ENCODE peak calls at places on chromosomes 1 and 21, in six cellular contexts. P, X, D, W, N and K are unnamed samples.

GRCh38 chr1:35505911-35506798 is 51.0 kb downstream of the KIAA0319L start:
- DNase-seq in P (peak), N (no peak), D (no peak), W (peak), X (no peak), K (peak)

GRCh38 chr21:36509966-36510742 is 30.2 kb upstream of the CLDN14 start:
- DNase-seq in D (no peak), W (no peak), N (no peak), P (no peak), X (no peak), K (no peak)

GRCh38 chr1:219385786-219386427 is 212.2 kb downstream of the LYPLAL1 start:
- DNase-seq in W (peak), X (peak), D (peak), N (peak), P (peak), K (peak)

GRCh38 chr1:50989694-50990093 is 19.6 kb downstream of the CDKN2C start:
- DNase-seq in X (no peak), N (no peak), W (no peak), D (no peak), P (peak), K (no peak)

GRCh38 chr1:147236959-147237791 is 5.3 kb upstream of the CHD1L start:
- DNase-seq in X (no peak), N (peak), W (no peak), P (no peak), D (peak), K (no peak)

GRCh38 chr1:14095001-14095400 is 395.0 kb downstream of the PRDM2 start:
- DNase-seq in X (peak), N (no peak), D (peak), P (no peak), W (peak), K (no peak)

GRCh38 chr1:2352341-2353214 is 38.8 kb downstream of the MORN1 start:
- DNase-seq in X (no peak), W (no peak), D (no peak), P (no peak), N (peak), K (no peak)

GRCh38 chr1:201221201-201221846 is 30.7 kb downstream of the IGFN1 start:
- DNase-seq in W (no peak), X (no peak), P (no peak), N (no peak), D (no peak), K (no peak)

GRCh38 chr1:203275656-203276272 is 29.6 kb upstream of the BTG2 start:
- DNase-seq in N (no peak), W (no peak), P (no peak), D (no peak), X (no peak), K (no peak)

GRCh38 chr1:232880354-232880753 is 70.1 kb upstream of the NTPCR start:
- DNase-seq in P (peak), N (no peak), D (peak), X (peak), W (no peak), K (peak)

GRCh38 chr1:97898948-97899347 is 21.9 kb downstream of the DPYD start:
- DNase-seq in N (no peak), P (peak), D (no peak), X (no peak), W (peak), K (peak)

GRCh38 chr1:3906672-3907020 is 6.6 kb upstream of the C1orf174 start:
- DNase-seq in X (no peak), W (no peak), P (no peak), D (no peak), N (no peak), K (no peak)

GRCh38 chr1:236535656-236536293 is 12.0 kb downstream of the LGALS8 start:
- DNase-seq in N (no peak), W (no peak), D (no peak), P (no peak), X (no peak), K (no peak)

GRCh38 chr1:227959325-227959860 is 11.7 kb upstream of the WNT9A start:
- DNase-seq in D (no peak), P (no peak), W (no peak), X (no peak), N (no peak), K (no peak)

GRCh38 chr1:65317866-65318653 is 8.7 kb downstream of the DNAJC6 start:
- DNase-seq in W (no peak), P (no peak), X (no peak), N (no peak), D (no peak), K (no peak)

GRCh38 chr1:234600418-234601216 is 9.4 kb downstream of the IRF2BP2 start:
- DNase-seq in P (no peak), X (no peak), W (peak), N (peak), D (no peak), K (peak)

GRCh38 chr1:85583355-85584263 is 3.0 kb downstream of the CCN1 start:
- DNase-seq in X (no peak), W (peak), D (no peak), N (no peak), P (peak), K (no peak)

GRCh38 chr1:162976628-162977027 is 92.5 kb upstream of the RGS4 start:
- DNase-seq in N (no peak), W (no peak), D (no peak), X (no peak), P (no peak), K (no peak)

GRCh38 chr1:26405281-26405915 is 5.2 kb upstream of the LIN28A start:
- DNase-seq in N (no peak), X (no peak), W (peak), D (no peak), P (peak), K (no peak)